ENCODE peak calls at places on chromosomes 4 and X, in six cellular contexts. X is fibroblast of lung, B is NCI-H510A treated with DMSO at 0.1 percent for 48 hours, J is OCI-LY7, A is hippocampal formation, H is lower lobe of right lung. E is an unnamed sample.

GRCh38 chr4:7094931-7095330 is 27.1 kb upstream of the GRPEL1 start:
- DNase-seq in H (no peak), A (no peak), J (no peak), X (peak; percentile 42), B (no peak), E (no peak)

GRCh38 chrX:109782994-109783711 is 50.1 kb upstream of the ACSL4 start:
- DNase-seq in B (no peak), H (no peak), X (no peak), A (no peak), J (no peak), E (peak; percentile 8)

GRCh38 chr4:177461606-177462005 is 19.4 kb upstream of the AGA start:
- DNase-seq in J (no peak), H (no peak), X (no peak), B (no peak), A (no peak), E (no peak)

GRCh38 chrX:10966057-10966456 is 145.1 kb upstream of the HCCS start:
- DNase-seq in A (no peak), J (no peak), X (no peak), B (no peak), H (no peak), E (no peak)

GRCh38 chr4:38950159-38950558 is 82.0 kb downstream of the TMEM156 start:
- DNase-seq in B (no peak), J (no peak), H (no peak), X (peak; percentile 44), A (no peak), E (no peak)

GRCh38 chr4:38046735-38047487 is 86.7 kb downstream of the PTTG2 start:
- DNase-seq in X (peak; percentile 51), H (no peak), B (peak; percentile 28), A (no peak), J (no peak), E (no peak)

GRCh38 chr4:143341186-143341755 is 4.6 kb downstream of the GAB1 start:
- DNase-seq in X (no peak), H (no peak), J (peak; percentile 29), A (no peak), B (peak; percentile 8), E (no peak)

GRCh38 chr4:80926446-80926845 is 104.1 kb upstream of the BMP3 start:
- DNase-seq in A (no peak), J (no peak), H (no peak), X (peak; percentile 1), B (no peak), E (no peak)

GRCh38 chrX:108020631-108021030 is 24.2 kb upstream of the VSIG1 start:
- DNase-seq in X (peak; percentile 29), H (no peak), A (no peak), B (peak; percentile 0), J (peak; percentile 27), E (no peak)

E was measured in GM18507.